ENCODE peak calls at places on chromosomes 2 and 18, in seven cellular contexts. H, X, A, C, F, Q and I are unnamed samples.

GRCh38 chr2:88074854-88075292 is 7.2 kb downstream of the SMYD1 start:
- DNase-seq in H (no peak), X (no peak), A (peak; percentile 60), C (no peak), F (peak; percentile 57), Q (no peak), I (no peak)

GRCh38 chr2:176763871-176764404 is 448.7 kb upstream of the HNRNPA3 start:
- DNase-seq in H (peak; percentile 35), X (no peak), A (peak; percentile 15), C (no peak), F (no peak), Q (no peak), I (no peak)

GRCh38 chr18:79107886-79108285 is 38.7 kb downstream of the ATP9B start:
- DNase-seq in H (no peak), X (no peak), A (no peak), C (no peak), F (no peak), Q (no peak), I (no peak)

GRCh38 chr2:153986488-153987229 is 114.9 kb downstream of the GALNT13 start:
- DNase-seq in H (no peak), X (no peak), A (peak; percentile 75), C (no peak), F (no peak), Q (no peak), I (no peak)

GRCh38 chr2:230749111-230749510 is 36.5 kb downstream of the CAB39 start:
- DNase-seq in H (no peak), X (no peak), A (no peak), C (no peak), F (no peak), Q (no peak), I (no peak)

GRCh38 chr2:43537137-43537536 is 58.7 kb downstream of the THADA start:
- DNase-seq in H (no peak), X (no peak), A (no peak), C (no peak), F (no peak), Q (no peak), I (no peak)

GRCh38 chr18:78559584-78559983 is 420.0 kb upstream of the SALL3 start:
- DNase-seq in H (no peak), X (no peak), A (no peak), C (no peak), F (no peak), Q (no peak), I (no peak)

GRCh38 chr2:43759195-43759594 is 14.6 kb upstream of the DYNC2LI1 start:
- DNase-seq in H (no peak), X (no peak), A (peak; percentile 88), C (no peak), F (peak; percentile 23), Q (peak; percentile 16), I (no peak)

GRCh38 chr18:79332601-79333000 is 63.1 kb upstream of the NFATC1 start:
- DNase-seq in H (peak; percentile 10), X (no peak), A (no peak), C (no peak), F (no peak), Q (no peak), I (no peak)

GRCh38 chr18:36572135-36572856 is 256.5 kb downstream of the TPGS2 start:
- DNase-seq in H (no peak), X (no peak), A (no peak), C (no peak), F (peak; percentile 32), Q (peak; percentile 51), I (peak; percentile 52)

GRCh38 chr2:101145406-101145805 is 5.8 kb downstream of the TBC1D8 start:
- DNase-seq in H (no peak), X (no peak), A (peak; percentile 32), C (no peak), F (no peak), Q (no peak), I (no peak)

GRCh38 chr18:49041677-49042570 is 91.2 kb upstream of the SMAD7 start:
- DNase-seq in H (peak; percentile 15), X (peak; percentile 37), A (peak; percentile 36), C (no peak), F (peak; percentile 24), Q (peak; percentile 58), I (peak; percentile 71)

GRCh38 chr2:225668606-225669266 is 269.2 kb downstream of the NYAP2 start:
- DNase-seq in H (peak; percentile 64), X (no peak), A (peak; percentile 64), C (no peak), F (peak; percentile 51), Q (peak; percentile 55), I (peak; percentile 37)

GRCh38 chr2:71215447-71215846 is 11.5 kb downstream of the PAIP2B start:
- DNase-seq in H (no peak), X (no peak), A (no peak), C (no peak), F (no peak), Q (no peak), I (no peak)

GRCh38 chr2:73077424-73077795 is 5.9 kb upstream of the SFXN5 start:
- DNase-seq in H (no peak), X (no peak), A (no peak), C (no peak), F (no peak), Q (no peak), I (no peak)